ENCODE peak calls at places on chromosomes 4 and X, in four cellular contexts. Y, R, L and T are unnamed samples. For H3K79me2, the result is how much of the 10 kb centered on the place peaks cover.

GRCh38 chrX:68307767-68308166 is 125.5 kb downstream of the OPHN1 start:
- DNase-seq in Y (no peak), R (no peak), L (no peak), T (no peak)

GRCh38 chr4:8291701-8292387 is 22.3 kb downstream of the HTRA3 start:
- DNase-seq in R (no peak), Y (no peak), L (no peak), T (no peak)

GRCh38 chrX:68504237-68504636 is 5.4 kb downstream of the YIPF6 start:
- DNase-seq in R (no peak), L (no peak), Y (no peak), T (peak)

GRCh38 chr4:121062466-121062975 is 9.8 kb downstream of the NDNF start:
- DNase-seq in L (no peak), Y (no peak), R (no peak), T (no peak)

GRCh38 chr4:111839186-111839585 is 306.1 kb upstream of the FAM241A start:
- DNase-seq in L (no peak), Y (no peak), R (no peak), T (no peak)

GRCh38 chr4:1495416-1496115 is 89.3 kb upstream of the NKX1-1 start:
- DNase-seq in R (no peak), Y (no peak), L (no peak), T (no peak)

GRCh38 chrX:154396948-154397887 is 959 bp upstream of the RPL10 start:
- DNase-seq in L (peak), Y (no peak), R (peak), T (peak)

GRCh38 chrX:38859602-38860001 is 58.3 kb downstream of the MID1IP1 start:
- DNase-seq in Y (no peak), R (no peak), L (no peak), T (no peak)

GRCh38 chr4:127250577-127250976 is 382.2 kb upstream of the INTU start:
- DNase-seq in Y (no peak), L (no peak), R (no peak), T (no peak)

GRCh38 chrX:49291615-49292337 is 11.7 kb upstream of the GAGE10 start:
- DNase-seq in R (peak), Y (no peak), L (peak), T (peak)

GRCh38 chrX:77160301-77160700 is 286.9 kb upstream of the FGF16 start:
- DNase-seq in L (no peak), Y (no peak), R (no peak), T (no peak)

GRCh38 chr4:82983450-82983849 is 27.2 kb downstream of the LIN54 start:
- DNase-seq in R (no peak), Y (no peak), L (no peak), T (no peak)

GRCh38 chrX:110383414-110383813 is 24.8 kb downstream of the RTL9 start:
- DNase-seq in R (no peak), Y (no peak), L (no peak), T (no peak)

GRCh38 chr4:111923786-111924185 is 221.5 kb upstream of the FAM241A start:
- DNase-seq in R (no peak), Y (no peak), L (no peak), T (no peak)

GRCh38 chr4:61445374-61446063 is 245.4 kb downstream of the ADGRL3 start:
- DNase-seq in R (peak), Y (no peak), L (no peak), T (no peak)

GRCh38 chr4:120557372-120557771 is 365.2 kb downstream of the PRDM5 start:
- DNase-seq in Y (no peak), R (no peak), L (no peak), T (no peak)

GRCh38 chrX:153668423-153669173 is 5.0 kb downstream of the PNCK start:
- DNase-seq in Y (no peak), L (no peak), R (no peak), T (no peak)

GRCh38 chr4:139555705-139556070 is 331 bp downstream of the SETD7 start:
- DNase-seq in Y (no peak), L (no peak), R (no peak), T (no peak)

GRCh38 chr4:141636771-141637460 is 533 bp downstream of the IL15 start:
- DNase-seq in L (no peak), R (no peak), Y (no peak), T (peak)

GRCh38 chr4:8730159-8730558 is 137.6 kb downstream of the CPZ start:
- DNase-seq in Y (no peak), L (no peak), R (no peak), T (no peak)

GRCh38 chr4:86720508-86721068 is 126.5 kb downstream of the PTPN13 start:
- DNase-seq in Y (no peak), R (no peak), L (no peak), T (peak)

GRCh38 chrX:20913760-20914159 is 460.5 kb upstream of the CNKSR2 start:
- DNase-seq in R (no peak), L (no peak), Y (no peak), T (no peak)

GRCh38 chrX:30885136-30885535 is 3.9 kb downstream of the TAB3 start:
- DNase-seq in L (no peak), R (no peak), Y (no peak), T (no peak)

GRCh38 chrX:30887721-30888120 is 1.3 kb downstream of the TAB3 start:
- DNase-seq in Y (no peak), L (no peak), R (no peak), T (no peak)

GRCh38 chrX:30887288-30887687 is 1.8 kb downstream of the TAB3 start:
- DNase-seq in Y (no peak), R (no peak), L (no peak), T (no peak)

GRCh38 chrX:30889147-30890125 is at the start of gene TAB3:
- DNase-seq in R (peak), Y (peak), L (peak), T (peak)

DNA sequence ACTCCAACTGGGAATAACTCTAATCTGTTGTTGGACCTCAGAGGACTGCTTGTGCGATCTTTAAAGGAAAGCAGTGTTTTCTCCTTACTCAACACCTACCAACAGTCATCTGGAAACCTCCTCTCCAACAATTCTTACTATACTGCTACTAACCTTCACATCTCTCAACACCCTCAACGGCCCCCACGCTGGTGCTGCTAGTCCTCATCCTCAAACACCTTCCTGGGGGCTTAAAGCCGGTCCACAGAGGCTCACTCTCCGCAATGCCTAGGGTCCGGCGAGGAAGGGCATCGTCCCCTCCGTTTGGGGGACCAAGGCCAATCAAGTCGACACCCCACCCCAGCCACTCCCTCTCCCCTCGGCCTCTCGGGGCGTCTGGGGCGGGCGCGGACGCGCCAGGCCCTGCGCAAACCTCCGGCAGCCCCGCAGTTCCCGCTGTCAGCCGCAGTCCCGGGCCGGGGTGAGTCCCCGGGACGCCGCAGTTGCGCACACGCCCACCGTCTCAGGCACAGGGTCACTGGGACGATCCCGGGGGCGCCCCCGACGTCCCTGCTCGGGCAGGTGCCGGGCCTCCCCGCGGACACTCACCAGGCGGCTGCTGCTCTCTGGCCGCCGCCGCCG is 418 bp downstream of the TAB3 start:
- DNase-seq in L (no peak), R (no peak), Y (no peak), T (peak)
- TF ChIP-seq MAX in L (no peak), R (no peak), Y (no peak), T (no peak)

DNA sequence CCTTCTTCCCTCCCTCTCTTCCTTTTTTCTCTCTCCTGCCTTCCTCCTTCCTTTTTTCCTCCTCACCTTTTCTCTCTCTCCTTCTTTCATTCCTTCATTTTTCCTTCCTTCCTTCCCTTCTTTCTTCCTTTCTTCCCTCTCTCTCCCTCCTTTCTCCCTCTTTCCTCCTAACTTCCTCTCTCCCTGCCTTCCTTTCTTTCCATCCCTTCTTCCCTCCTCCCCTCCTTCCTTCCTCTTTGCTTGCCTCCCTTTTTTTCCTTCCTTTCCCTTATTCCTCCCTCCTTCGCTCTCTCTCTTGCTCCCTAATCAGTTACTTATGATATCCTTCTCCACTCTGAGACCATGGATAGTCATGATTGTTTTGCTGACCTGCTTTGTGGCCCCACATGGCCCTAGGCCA is 56.7 kb upstream of the PUDP start:
- DNase-seq in R (no peak), Y (no peak), L (no peak), T (no peak)
- H3K79me2 ChIP-seq in R (under half), Y (under half), L (under half), T (under half)

GRCh38 chrX:19577181-19577810 is 62.0 kb upstream of the MAP3K15 start:
- DNase-seq in R (no peak), L (no peak), Y (no peak), T (no peak)

GRCh38 chrX:19579485-19579884 is 64.2 kb upstream of the MAP3K15 start:
- DNase-seq in R (no peak), L (no peak), Y (no peak), T (peak)

GRCh38 chrX:19576742-19577141 is 61.4 kb upstream of the MAP3K15 start:
- DNase-seq in R (no peak), L (no peak), Y (no peak), T (no peak)

GRCh38 chrX:19581786-19582185 is 66.5 kb upstream of the MAP3K15 start:
- DNase-seq in R (no peak), Y (no peak), L (no peak), T (no peak)

DNA sequence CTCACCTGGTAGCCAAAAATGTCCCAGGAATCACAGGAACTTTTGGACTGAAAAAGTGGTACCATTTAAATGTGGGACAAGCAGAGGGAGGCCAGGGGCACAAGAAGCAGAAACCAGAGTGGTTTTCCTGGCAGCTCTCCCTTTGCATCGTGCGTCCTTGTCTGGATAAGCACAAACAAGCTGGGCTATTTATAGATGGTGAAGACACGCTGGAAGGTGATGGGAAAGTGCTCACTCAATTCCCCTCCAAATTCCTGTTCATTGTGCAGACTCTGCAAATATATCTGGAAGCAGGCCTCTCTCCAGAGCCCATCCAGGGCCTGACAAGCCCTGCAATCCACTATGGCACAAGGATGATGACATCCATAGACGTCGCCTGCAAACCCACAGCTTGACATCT is 63.6 kb upstream of the MAP3K15 start:
- DNase-seq in L (no peak), Y (no peak), R (no peak), T (no peak)
- TF ChIP-seq MAX in L (no peak), Y (no peak), R (no peak), T (no peak)

GRCh38 chr4:184398741-184399504 is 75.4 kb downstream of the IRF2 start:
- DNase-seq in Y (no peak), R (no peak), L (no peak), T (no peak)
- H3K79me2 ChIP-seq in Y (under half), R (under half), L (under half), T (under half)

GRCh38 chrX:118226060-118226428 is 109.4 kb upstream of the KLHL13 start:
- DNase-seq in L (no peak), R (peak), Y (peak), T (peak)
- TF ChIP-seq MAX in L (no peak), R (no peak), Y (no peak), T (no peak)